ENCODE peak calls at places on chromosomes 12 and 14, in ten cellular contexts. C, I, P, L, X, Y, R, T, V and U are unnamed samples.

GRCh38 chr12:51450816-51451215 is 26.2 kb downstream of the SLC4A8 start:
- DNase-seq in L (no peak), X (peak; percentile 1), T (no peak), V (no peak), P (no peak), Y (no peak), I (no peak), R (no peak), C (no peak), U (no peak)

GRCh38 chr12:120642086-120642485 is 1.7 kb downstream of the CABP1 start:
- DNase-seq in R (no peak), P (no peak), I (no peak), L (no peak), Y (no peak), T (no peak), C (no peak), V (no peak), X (no peak), U (no peak)

GRCh38 chr12:109656681-109657262 is 56.9 kb upstream of the FAM222A start:
- DNase-seq in P (no peak), V (no peak), L (no peak), T (no peak), Y (no peak), R (no peak), C (no peak), X (no peak), I (no peak), U (no peak)

GRCh38 chr12:57389033-57389432 is 41.8 kb downstream of the R3HDM2 start:
- DNase-seq in Y (no peak), R (no peak), V (no peak), P (no peak), C (peak; percentile 92), L (no peak), X (peak; percentile 98), I (peak; percentile 85), T (no peak), U (no peak)

GRCh38 chr12:34289431-34290190 is 267.3 kb downstream of the ALG10 start:
- DNase-seq in C (no peak), T (no peak), V (no peak), L (no peak), X (no peak), P (no peak), Y (no peak), I (no peak), R (peak; percentile 4), U (no peak)

GRCh38 chr12:63916561-63917476 is 72.3 kb downstream of the SRGAP1 start:
- DNase-seq in R (no peak), Y (no peak), X (no peak), V (no peak), I (peak; percentile 21), L (no peak), P (no peak), C (peak; percentile 63), T (no peak), U (no peak)

GRCh38 chr12:33721561-33721960 is 281.9 kb upstream of the SYT10 start:
- DNase-seq in Y (no peak), I (no peak), P (no peak), T (no peak), X (no peak), L (no peak), C (no peak), V (no peak), R (no peak), U (no peak)

GRCh38 chr14:100910888-100911664 is 7.6 kb upstream of the RTL1 start:
- DNase-seq in I (no peak), V (no peak), L (no peak), T (no peak), R (no peak), X (no peak), Y (no peak), P (no peak), C (no peak), U (no peak)

GRCh38 chr12:125092108-125092871 is 27.1 kb downstream of the AACS start:
- DNase-seq in L (peak; percentile 67), X (no peak), P (no peak), V (no peak), I (peak; percentile 16), Y (no peak), R (peak; percentile 34), T (no peak), C (no peak), U (no peak)

GRCh38 chr12:104462931-104463339 is 6.2 kb downstream of the CHST11 start:
- DNase-seq in T (peak; percentile 62), L (no peak), C (no peak), I (no peak), Y (peak; percentile 67), V (no peak), P (no peak), X (no peak), R (no peak), U (peak; percentile 90)

GRCh38 chr12:990649-991349 is at the start of gene ERC1:
- DNase-seq in Y (peak; percentile 95), I (peak; percentile 87), V (peak; percentile 68), R (peak; percentile 91), P (peak; percentile 76), T (peak; percentile 80), C (peak; percentile 73), L (peak; percentile 94), X (peak; percentile 69), U (no peak)

GRCh38 chr12:109144224-109144623 is 27.8 kb downstream of the ACACB start:
- DNase-seq in I (no peak), T (no peak), X (no peak), R (no peak), P (no peak), V (no peak), L (no peak), C (no peak), Y (no peak), U (no peak)

GRCh38 chr12:49959570-49960473 is 1.9 kb upstream of the AQP5 start:
- DNase-seq in R (no peak), C (peak; percentile 80), L (peak; percentile 21), I (no peak), V (no peak), T (no peak), Y (peak; percentile 46), P (no peak), X (peak; percentile 63), U (no peak)

GRCh38 chr14:68695326-68695768 is 97.5 kb downstream of the ZFP36L1 start:
- DNase-seq in L (peak; percentile 68), R (no peak), T (peak; percentile 61), V (no peak), X (peak; percentile 97), I (peak; percentile 100), C (peak; percentile 99), P (no peak), Y (peak; percentile 88), U (peak; percentile 73)

GRCh38 chr12:29537292-29537691 is 39.8 kb upstream of the OVCH1 start:
- DNase-seq in X (peak; percentile 33), L (no peak), P (no peak), C (peak; percentile 45), Y (no peak), T (no peak), I (peak; percentile 89), V (no peak), R (no peak), U (no peak)

GRCh38 chr14:68824517-68825347 is 31.9 kb upstream of the ZFP36L1 start:
- DNase-seq in I (peak; percentile 64), P (no peak), R (peak; percentile 89), X (peak; percentile 61), V (no peak), C (peak; percentile 90), L (peak; percentile 89), T (no peak), Y (peak; percentile 60), U (no peak)